ENCODE peak calls at places on chromosomes 3 and 15, in six cellular contexts. T is GM12891, L is K562, W is H1, I is HepG2, D is GM12878. K is an unnamed sample.

GRCh38 chr15:79815468-79815867 is 81.3 kb downstream of the MTHFS start:
- DNase-seq in I (no peak), L (no peak), W (no peak), D (no peak), T (no peak), K (no peak)

GRCh38 chr15:60830479-60830878 is 351.5 kb upstream of the ICE2 start:
- DNase-seq in T (no peak), I (no peak), D (no peak), W (no peak), L (no peak), K (no peak)

GRCh38 chr3:52128118-52128683 is 26.0 kb downstream of the POC1A start:
- DNase-seq in I (peak; percentile 84), L (peak; percentile 84), T (no peak), D (no peak), W (no peak), K (no peak)

GRCh38 chr3:13308406-13308805 is 111.7 kb downstream of the NUP210 start:
- DNase-seq in L (peak; percentile 71), W (peak; percentile 84), I (peak; percentile 47), D (no peak), T (no peak), K (no peak)

GRCh38 chr15:74433592-74434259 is at the start of gene SEMA7A:
- DNase-seq in I (peak; percentile 64), W (peak; percentile 89), D (peak; percentile 57), T (peak; percentile 97), L (peak; percentile 97), K (peak; percentile 98)

GRCh38 chr3:23740517-23741402 is 65.0 kb upstream of the UBE2E1 start:
- DNase-seq in T (no peak), W (no peak), L (no peak), D (no peak), I (no peak), K (no peak)

GRCh38 chr3:66673305-66673704 is 172.5 kb upstream of the LRIG1 start:
- DNase-seq in I (no peak), T (no peak), D (no peak), W (no peak), L (no peak), K (no peak)

GRCh38 chr3:73021301-73021700 is 24.7 kb downstream of the PPP4R2 start:
- DNase-seq in D (no peak), I (peak; percentile 15), T (no peak), L (no peak), W (no peak), K (no peak)

GRCh38 chr3:85567074-85567676 is 608.4 kb downstream of the CADM2 start:
- DNase-seq in I (peak; percentile 38), L (peak; percentile 41), W (peak; percentile 74), T (no peak), D (no peak), K (no peak)

GRCh38 chr3:196793224-196793623 is 53.6 kb downstream of the PAK2 start:
- DNase-seq in L (no peak), T (no peak), D (no peak), W (no peak), I (peak; percentile 84), K (no peak)

GRCh38 chr15:70580286-70580685 is 183.1 kb downstream of the UACA start:
- DNase-seq in W (no peak), T (no peak), L (no peak), I (no peak), D (no peak), K (no peak)

GRCh38 chr3:122497425-122497824 is 17.3 kb downstream of the KPNA1 start:
- DNase-seq in T (no peak), W (no peak), I (no peak), L (no peak), D (peak; percentile 72), K (peak; percentile 3)

GRCh38 chr15:25181290-25182097 is 226.7 kb downstream of the SNRPN start:
- DNase-seq in D (no peak), I (no peak), T (no peak), L (no peak), W (no peak), K (peak; percentile 3)

GRCh38 chr15:80926126-80926525 is 63.5 kb downstream of the MESD start:
- DNase-seq in W (no peak), L (no peak), D (no peak), I (no peak), T (no peak), K (no peak)

GRCh38 chr3:134189848-134190247 is 60.8 kb downstream of the RYK start:
- DNase-seq in W (no peak), T (no peak), D (no peak), L (no peak), I (no peak), K (no peak)

GRCh38 chr15:96285715-96286367 is 44.7 kb upstream of the NR2F2 start:
- DNase-seq in I (no peak), T (no peak), L (no peak), D (no peak), W (no peak), K (no peak)

GRCh38 chr3:65761431-65761830 is 277.3 kb downstream of the MAGI1 start:
- DNase-seq in D (no peak), I (no peak), T (no peak), W (no peak), L (no peak), K (no peak)

GRCh38 chr15:63805993-63806980 is 27.5 kb downstream of the HERC1 start:
- DNase-seq in W (no peak), I (no peak), D (no peak), L (peak; percentile 21), T (no peak), K (no peak)

GRCh38 chr3:143348486-143349327 is 229.1 kb downstream of the CHST2 start:
- DNase-seq in T (no peak), I (no peak), L (peak; percentile 39), D (no peak), W (no peak), K (no peak)

GRCh38 chr3:25563601-25564000 is 101.1 kb downstream of the TOP2B start:
- DNase-seq in I (no peak), T (no peak), D (no peak), W (no peak), L (no peak), K (no peak)

GRCh38 chr3:124486324-124486723 is 243.9 kb upstream of the UMPS start:
- DNase-seq in L (no peak), W (no peak), I (no peak), D (no peak), T (no peak), K (no peak)

GRCh38 chr3:73625124-73625665 is 454 bp upstream of the PDZRN3 start:
- DNase-seq in T (no peak), L (no peak), W (peak; percentile 60), I (no peak), D (no peak), K (no peak)

GRCh38 chr15:68619303-68619698 is 40.5 kb downstream of the CORO2B start:
- DNase-seq in D (no peak), T (no peak), L (no peak), I (no peak), W (no peak), K (no peak)

GRCh38 chr3:43077261-43077660 is 28.6 kb downstream of the POMGNT2 start:
- DNase-seq in W (peak; percentile 19), D (no peak), L (no peak), T (no peak), I (no peak), K (no peak)

GRCh38 chr3:30597131-30597768 is 9.2 kb upstream of the TGFBR2 start:
- DNase-seq in L (no peak), T (no peak), W (no peak), I (peak; percentile 99), D (no peak), K (no peak)

GRCh38 chr3:44845528-44846520 is 15.9 kb upstream of the TMEM42 start:
- DNase-seq in L (no peak), D (no peak), I (no peak), T (no peak), W (no peak), K (no peak)

GRCh38 chr3:58143417-58144055 is 67.2 kb downstream of the DNASE1L3 start:
- DNase-seq in I (peak; percentile 35), L (no peak), W (no peak), D (no peak), T (no peak), K (no peak)

GRCh38 chr3:30614943-30615342 is 8.5 kb downstream of the TGFBR2 start:
- DNase-seq in D (no peak), L (no peak), W (no peak), I (no peak), T (no peak), K (no peak)

GRCh38 chr3:62875103-62876002 is at the start of gene CADPS:
- DNase-seq in W (peak; percentile 71), T (no peak), I (no peak), L (no peak), D (no peak), K (no peak)

DNA sequence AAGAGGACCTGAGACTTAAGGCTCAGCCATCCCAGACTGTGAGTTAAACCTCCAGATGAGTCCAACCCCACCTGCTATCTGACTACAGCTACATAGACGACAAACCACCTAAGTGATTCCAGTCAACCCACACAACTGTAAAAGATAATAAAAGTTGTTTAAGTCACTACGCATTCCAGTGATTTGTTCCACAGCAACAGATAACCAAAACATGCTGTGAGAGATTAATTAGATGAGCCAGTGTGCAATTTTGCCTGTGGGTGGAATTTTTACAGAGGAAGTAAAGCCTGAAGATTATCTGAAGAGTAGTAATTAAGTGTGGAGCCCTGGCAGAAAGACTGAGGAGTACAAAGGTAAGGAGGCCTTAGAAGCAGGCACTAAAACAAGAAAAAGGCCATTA is 5.4 kb downstream of the BTBD1 start:
- DNase-seq in I (no peak), D (no peak), T (no peak), W (no peak), L (no peak), K (no peak)
- TF ChIP-seq POLR2AphosphoS5 in I (no peak), D (no peak), T (no peak), W (no peak), L (no peak), K (no peak)

GRCh38 chr15:37100109-37100873 is at the start of gene MEIS2:
- DNase-seq in L (peak; percentile 91), D (peak; percentile 37), I (peak; percentile 83), W (peak; percentile 82), T (peak; percentile 56), K (peak; percentile 63)
- TF ChIP-seq POLR2A in L (peak; percentile 90), D (peak; percentile 88), I (peak; percentile 21), W (no peak), T (no peak), K (peak; percentile 88)

GRCh38 chr15:65076486-65077290 is at the start of gene KBTBD13:
- DNase-seq in W (no peak), D (no peak), T (no peak), L (no peak), I (no peak), K (no peak)

GRCh38 chr15:65081270-65081669 is 4.7 kb downstream of the KBTBD13 start:
- DNase-seq in L (no peak), W (no peak), T (no peak), D (no peak), I (no peak), K (no peak)

GRCh38 chr15:65079580-65079979 is 3.0 kb downstream of the KBTBD13 start:
- DNase-seq in D (no peak), I (no peak), T (no peak), W (no peak), L (no peak), K (no peak)

GRCh38 chr15:65077291-65077980 is 890 bp downstream of the KBTBD13 start:
- DNase-seq in L (no peak), D (no peak), T (no peak), I (no peak), W (no peak), K (no peak)

GRCh38 chr15:65077981-65078352 is 1.4 kb downstream of the KBTBD13 start:
- DNase-seq in D (no peak), T (peak; percentile 42), I (no peak), W (peak; percentile 85), L (no peak), K (no peak)
- TF ChIP-seq TAF1 in D (no peak), T (no peak), I (no peak), W (no peak), L (no peak), K (no peak)

GRCh38 chr15:39466428-39466827 is 114.5 kb upstream of the THBS1 start:
- DNase-seq in T (no peak), L (no peak), W (no peak), D (no peak), I (no peak), K (no peak)
- TF ChIP-seq POLR2AphosphoS5 in T (no peak), L (no peak), W (no peak), D (no peak), I (no peak), K (no peak)